ENCODE peak calls at places on chromosomes 5 and 9, in nine cellular contexts. Z, R, T, B, A, Q, L, M and P are unnamed samples.

GRCh38 chr5:92401492-92401891 is 1018.4 kb upstream of the ARRDC3 start:
- DNase-seq in L (no peak), B (no peak), Q (no peak), Z (no peak), R (peak), T (peak), A (no peak), M (no peak), P (peak)

GRCh38 chr5:151345187-151345807 is 2.1 kb downstream of the SLC36A2 start:
- DNase-seq in R (no peak), Z (no peak), Q (no peak), M (no peak), A (no peak), T (no peak), L (no peak), B (no peak), P (no peak)

GRCh38 chr5:127791439-127791838 is 88.2 kb downstream of the CCDC192 start:
- DNase-seq in B (no peak), T (no peak), A (no peak), M (no peak), Q (no peak), Z (no peak), R (no peak), L (no peak), P (no peak)

GRCh38 chr9:112174965-112175795 is at the start of gene SUSD1:
- DNase-seq in B (peak), T (peak), Z (no peak), M (peak), L (no peak), A (peak), R (peak), Q (no peak), P (no peak)

GRCh38 chr5:138668451-138668850 is 84.8 kb upstream of the CTNNA1 start:
- DNase-seq in M (peak), Q (no peak), Z (no peak), T (no peak), B (no peak), R (no peak), L (no peak), A (no peak), P (no peak)

GRCh38 chr5:135230326-135230925 is 168.6 kb downstream of the MACROH2A1 start:
- DNase-seq in R (peak), Q (no peak), A (peak), T (no peak), B (peak), M (no peak), Z (no peak), L (no peak), P (peak)

GRCh38 chr5:66249920-66250319 is 105.8 kb downstream of the SREK1 start:
- DNase-seq in Z (no peak), A (no peak), R (no peak), M (no peak), T (no peak), B (no peak), Q (no peak), L (no peak), P (no peak)

GRCh38 chr9:128108784-128109709 is 18.5 kb downstream of the PTGES2 start:
- DNase-seq in T (no peak), L (no peak), Z (no peak), R (no peak), A (peak), B (peak), M (no peak), Q (no peak), P (no peak)

GRCh38 chr9:6758418-6759113 is 793 bp downstream of the KDM4C start:
- DNase-seq in L (peak), B (peak), Q (peak), Z (peak), T (peak), M (peak), R (peak), A (peak), P (peak)

GRCh38 chr9:89642789-89643188 is 38.0 kb downstream of the GADD45G start:
- DNase-seq in R (peak), Z (no peak), Q (no peak), L (no peak), B (no peak), M (no peak), T (no peak), A (no peak), P (no peak)

GRCh38 chr5:59609501-59610265 is 283.8 kb downstream of the PDE4D start:
- DNase-seq in L (no peak), T (no peak), M (no peak), R (peak), A (no peak), Q (no peak), B (no peak), Z (no peak), P (no peak)

GRCh38 chr9:132609829-132610228 is 27.4 kb downstream of the BARHL1 start:
- DNase-seq in Z (no peak), T (no peak), Q (no peak), L (no peak), A (no peak), B (no peak), M (no peak), R (peak), P (peak)

GRCh38 chr5:121968910-121969607 is 7.3 kb downstream of the SRFBP1 start:
- DNase-seq in B (no peak), A (no peak), Z (no peak), L (peak), Q (no peak), R (peak), M (no peak), T (peak), P (peak)

DNA sequence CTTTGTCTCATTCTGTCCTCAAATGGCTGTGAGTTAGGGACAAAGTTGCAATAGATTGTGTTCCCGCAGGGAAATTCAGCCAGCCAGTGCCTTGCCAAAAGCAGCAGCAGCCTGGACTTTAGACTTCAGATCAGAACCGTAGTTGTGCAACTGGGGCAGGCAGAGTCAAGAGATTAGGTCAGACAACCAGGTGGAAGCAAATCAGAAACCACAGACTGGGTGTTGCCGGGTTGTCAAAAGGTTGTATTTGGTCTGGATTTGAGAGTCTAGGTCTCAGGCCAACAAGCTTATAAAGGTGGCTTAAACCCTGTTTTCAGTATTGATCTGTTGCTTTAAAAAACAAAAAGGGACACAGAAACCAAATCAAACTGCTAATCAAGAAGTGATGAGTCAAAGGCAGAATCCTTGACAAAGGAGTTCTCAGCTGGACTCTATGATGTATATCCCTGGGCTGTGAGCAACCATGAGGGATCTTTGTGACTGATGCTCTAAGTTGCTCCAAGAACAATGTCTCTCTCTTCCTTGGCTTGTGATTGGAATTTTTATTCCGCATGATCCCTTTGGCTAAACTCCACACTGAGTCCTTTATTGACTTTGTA is 21.0 kb downstream of the RFK start:
- DNase-seq in Q (no peak), T (no peak), A (peak), R (peak), L (no peak), M (peak), B (peak), Z (no peak), P (peak)
- TF ChIP-seq CTCF in Q (no peak), T (no peak), A (no peak), R (no peak), L (no peak), M (no peak), B (no peak), Z (no peak), P (no peak)

GRCh38 chr5:87119588-87119987 is 148.1 kb upstream of the RASA1 start:
- DNase-seq in M (no peak), L (no peak), R (no peak), A (no peak), T (no peak), Z (no peak), B (no peak), Q (no peak), P (no peak)

GRCh38 chr5:87121315-87122170 is 146.1 kb upstream of the RASA1 start:
- DNase-seq in B (peak), L (peak), T (peak), A (no peak), R (peak), Q (no peak), Z (peak), M (no peak), P (peak)

GRCh38 chr5:87125796-87126195 is 141.9 kb upstream of the RASA1 start:
- DNase-seq in B (no peak), T (no peak), Q (no peak), L (no peak), A (no peak), R (peak), M (no peak), Z (no peak), P (no peak)

GRCh38 chr5:87120518-87121314 is 147.0 kb upstream of the RASA1 start:
- DNase-seq in Z (no peak), A (no peak), R (peak), Q (no peak), T (peak), B (no peak), M (no peak), L (peak), P (peak)

DNA sequence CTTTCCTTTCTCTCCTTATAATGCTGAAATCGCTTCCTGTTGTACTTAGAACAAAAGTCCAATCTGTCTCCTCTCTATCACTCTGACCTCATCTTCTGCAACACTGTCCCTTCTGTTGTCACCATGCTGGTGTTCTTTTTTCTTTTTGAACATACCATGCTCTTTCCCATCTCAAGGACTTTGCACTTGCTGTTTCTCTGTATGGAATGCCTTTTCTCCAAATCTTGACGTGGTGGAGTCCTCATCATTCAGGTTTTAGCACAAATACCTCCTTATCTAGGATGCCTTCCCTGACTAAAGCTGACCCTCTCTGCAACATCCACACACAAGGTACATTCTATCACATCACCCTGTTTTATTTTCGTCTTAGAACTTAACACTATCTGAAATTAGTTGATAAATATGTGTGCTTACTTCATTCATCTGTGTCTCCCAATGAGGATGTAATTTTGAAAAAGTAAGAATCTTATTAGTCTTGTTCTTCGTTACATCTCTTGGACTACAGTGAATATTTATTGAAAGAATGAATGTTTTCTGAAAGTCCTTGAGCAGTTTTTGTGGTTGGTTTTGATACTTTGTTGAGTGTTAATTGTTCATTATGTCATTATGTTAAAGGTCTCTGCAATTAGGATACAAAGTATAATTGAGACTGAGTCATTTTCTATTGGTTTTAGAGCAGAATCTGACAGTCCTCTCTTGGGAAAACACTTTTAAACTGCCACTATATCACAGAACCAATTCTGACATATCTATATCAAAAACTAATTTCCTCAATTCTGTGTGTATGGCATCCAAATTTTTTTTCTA is 145.3 kb upstream of the RASA1 start:
- DNase-seq in Q (no peak), T (no peak), M (no peak), A (no peak), B (no peak), L (no peak), Z (no peak), R (no peak), P (no peak)
- H3K27ac ChIP-seq in Q (no peak), T (peak), M (no peak), A (no peak), B (no peak), L (no peak), Z (peak), R (peak), P (no peak)

DNA sequence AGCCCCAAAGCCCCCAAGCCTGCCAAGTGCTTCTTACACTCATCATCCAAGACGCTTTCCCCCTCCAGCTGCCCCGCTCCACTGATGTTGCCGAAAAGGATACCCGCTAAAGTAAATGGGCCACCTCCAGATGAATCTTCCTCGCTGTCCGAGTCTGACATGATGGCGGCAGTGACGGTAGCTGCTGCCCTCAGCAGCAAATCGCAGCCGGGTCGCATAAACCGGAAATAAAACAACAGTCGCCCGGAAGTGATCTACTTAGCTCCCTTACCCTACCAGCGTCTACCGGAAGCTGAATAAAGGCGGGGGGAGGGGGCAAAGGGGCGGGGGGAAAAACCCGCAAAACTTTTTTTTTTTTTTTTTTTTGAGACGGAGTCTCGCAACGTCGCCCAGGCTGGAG is at the start of gene TAF1L:
- DNase-seq in T (no peak), R (no peak), L (no peak), Z (no peak), M (no peak), Q (no peak), A (no peak), B (no peak), P (no peak)
- TF ChIP-seq CTCF in T (no peak), R (no peak), L (no peak), Z (no peak), M (no peak), Q (no peak), A (no peak), B (no peak), P (no peak)

DNA sequence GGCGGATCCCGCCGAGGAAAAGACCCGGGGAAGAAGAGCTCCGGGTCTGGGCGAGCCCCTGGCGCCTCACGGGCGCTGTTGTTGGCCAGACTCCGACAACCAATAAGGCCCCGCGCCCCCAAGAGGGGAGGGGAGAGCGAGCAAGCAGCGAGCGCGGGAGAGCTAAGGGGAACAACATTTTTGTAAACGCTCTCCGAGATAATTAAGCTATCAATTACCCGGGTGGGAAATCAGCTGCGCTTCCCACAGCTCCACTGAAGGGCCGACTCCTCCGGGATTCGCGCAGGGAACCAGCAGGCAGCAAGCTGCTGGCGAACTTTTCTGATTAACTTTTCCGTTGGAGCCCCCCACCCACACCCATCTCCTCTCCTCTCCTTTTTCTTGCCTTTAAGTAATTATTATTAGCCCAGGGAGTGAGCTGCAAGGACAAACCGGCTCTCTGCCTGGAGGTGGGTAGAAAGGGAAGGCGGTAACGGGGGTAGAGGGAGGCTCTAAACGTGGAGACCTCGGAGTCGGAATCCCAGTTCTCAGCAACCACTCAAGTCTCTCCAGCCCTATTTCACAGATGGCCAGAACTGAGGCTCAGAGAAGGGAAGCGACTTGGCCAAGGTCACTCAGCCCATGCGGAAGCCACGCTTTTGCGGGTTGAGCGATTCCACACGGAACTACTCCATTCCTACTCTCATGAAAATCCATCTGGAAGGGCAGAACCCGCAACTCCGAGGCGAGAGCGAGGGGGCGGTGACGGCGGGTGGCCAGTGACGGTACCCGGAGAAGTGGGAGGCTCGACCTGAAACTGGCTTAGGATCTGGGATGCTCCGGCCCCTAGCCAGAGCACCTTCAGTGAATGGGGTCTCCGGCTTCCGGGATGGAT is 1.3 kb downstream of the ASTN2 start:
- DNase-seq in A (no peak), T (no peak), R (no peak), L (no peak), B (no peak), M (no peak), Q (peak), Z (no peak), P (no peak)
- H3K27ac ChIP-seq in A (no peak), T (no peak), R (no peak), L (no peak), B (no peak), M (no peak), Q (peak), Z (no peak), P (no peak)

DNA sequence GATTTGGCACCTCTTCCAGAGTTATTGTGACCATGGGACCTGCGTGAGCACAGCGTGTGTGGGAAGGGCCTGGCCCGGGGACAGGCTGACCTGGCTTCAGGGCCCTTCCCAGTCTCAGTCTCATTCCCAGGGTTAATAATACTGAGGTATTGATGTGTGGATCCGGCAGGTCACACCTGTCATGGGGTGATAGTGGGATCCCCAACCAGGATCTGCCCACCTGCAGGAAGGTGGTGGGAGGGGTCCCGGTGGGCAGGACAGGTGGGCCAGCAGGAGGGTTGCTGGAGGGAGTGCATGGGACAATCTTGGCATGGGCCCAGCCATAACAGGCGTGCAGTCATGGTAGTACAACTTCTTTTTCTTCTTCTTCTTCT is 55.4 kb downstream of the COL15A1 start:
- DNase-seq in L (no peak), M (no peak), Z (no peak), T (no peak), R (no peak), A (no peak), B (no peak), Q (no peak), P (no peak)
- TF ChIP-seq CTCF in L (no peak), M (no peak), Z (no peak), T (no peak), R (no peak), A (no peak), B (peak), Q (no peak), P (no peak)

DNA sequence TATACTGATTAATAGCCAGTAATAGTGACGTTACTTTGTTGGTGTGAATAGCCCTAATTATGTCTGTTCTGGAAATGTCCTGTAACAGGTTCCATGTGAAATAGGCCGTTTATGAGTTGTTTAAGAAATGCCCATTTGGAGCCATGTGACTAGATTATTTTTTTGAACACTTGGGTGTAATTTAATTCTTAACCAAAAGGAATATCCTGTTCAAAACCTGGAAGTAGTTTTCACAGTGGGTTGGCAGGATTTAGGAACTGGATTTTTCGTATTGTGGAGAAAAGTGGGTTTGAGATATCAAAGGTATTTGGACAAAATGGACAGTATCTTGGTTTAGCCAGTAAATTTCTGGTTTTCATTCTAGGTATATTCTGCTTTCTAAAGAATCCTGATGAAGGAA is 1.3 kb downstream of the TENT2 start:
- DNase-seq in Q (no peak), T (no peak), Z (no peak), A (no peak), R (peak), L (no peak), M (no peak), B (no peak), P (no peak)
- H3K27ac ChIP-seq in Q (peak), T (no peak), Z (peak), A (peak), R (peak), L (no peak), M (peak), B (peak), P (no peak)

DNA sequence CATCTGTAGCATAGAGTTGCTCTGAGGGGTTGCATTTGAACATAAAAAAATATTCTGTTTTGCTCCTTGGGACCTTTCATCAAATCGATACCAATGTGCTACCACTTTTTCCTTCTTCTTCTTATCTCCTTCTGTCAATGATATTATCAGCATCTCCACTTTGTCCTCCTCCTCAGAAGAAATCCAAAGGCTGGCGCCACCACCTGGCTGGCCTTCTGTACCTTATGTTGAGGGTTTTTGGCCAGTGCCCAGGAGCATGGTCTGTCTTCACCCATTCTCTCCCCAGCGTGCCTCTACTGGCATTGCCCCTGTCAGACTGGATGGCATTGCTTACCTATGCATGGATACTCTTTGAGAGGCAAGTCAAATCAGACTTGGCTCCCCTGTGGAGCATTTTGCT is 167.2 kb downstream of the CFAP90 start:
- DNase-seq in A (no peak), T (no peak), B (no peak), Q (no peak), M (no peak), Z (no peak), L (no peak), R (no peak), P (no peak)
- TF ChIP-seq CTCF in A (no peak), T (no peak), B (no peak), Q (no peak), M (no peak), Z (no peak), L (no peak), R (no peak), P (no peak)

DNA sequence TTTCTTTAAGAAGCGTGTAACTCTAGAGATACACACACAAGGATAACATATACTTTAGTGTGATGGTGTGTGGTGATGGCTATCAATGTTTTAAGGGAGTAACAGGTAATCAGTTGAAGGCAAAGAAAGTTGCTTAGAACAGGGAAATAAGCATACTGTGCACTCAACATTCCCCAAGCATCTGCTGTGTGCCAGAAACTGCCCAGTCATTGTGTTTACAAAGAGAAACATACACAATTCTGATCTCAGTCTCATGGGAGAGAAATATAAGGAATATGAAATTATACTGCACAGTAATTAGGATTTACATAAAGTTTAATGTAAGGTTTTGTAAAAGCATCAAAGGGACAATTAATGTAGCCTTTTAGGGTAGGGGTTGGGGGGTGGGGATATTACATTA is 224.1 kb upstream of the TYRP1 start:
- DNase-seq in Z (no peak), R (no peak), A (no peak), T (no peak), B (no peak), Q (no peak), M (no peak), L (no peak), P (no peak)
- H3K27ac ChIP-seq in Z (no peak), R (no peak), A (no peak), T (no peak), B (no peak), Q (no peak), M (no peak), L (no peak), P (no peak)

GRCh38 chr5:18772475-18772874 is 1138.2 kb downstream of the TAF11L14 start:
- DNase-seq in R (peak), T (no peak), B (no peak), L (no peak), Q (no peak), M (no peak), A (no peak), Z (no peak), P (no peak)
- TF ChIP-seq CTCF in R (no peak), T (no peak), B (no peak), L (no peak), Q (no peak), M (no peak), A (no peak), Z (no peak), P (peak)